ENCODE peak calls at places on chromosomes 11 and 22, in eight cellular contexts. T is Caki2; F is cardiac muscle cell; G is neural crest cell; Y is putamen; Z is lower lobe of right lung; Q is stimulated activated naive B cell treated with anti-CD40 and anti-IgM and Interleukin-4, amounts not matched to agents 10 μg/mL and 1 μg/mL and 100 μg/mL, for 72 hours; J is activated effector memory CD4-positive, alpha-beta T cell treated with anti-CD3 and anti-CD28 coated beads, Interleukin-2, amount 50 U/mL, for 16 hours. A is an unnamed sample.

GRCh38 chr11:72227316-72228228 is 3.0 kb downstream of the INPPL1 start:
- DNase-seq in J (peak; percentile 49), Z (no peak), Y (peak; percentile 38), G (no peak), F (no peak), Q (no peak), T (no peak), A (no peak)

GRCh38 chr22:47233316-47234243 is 471.1 kb downstream of the TBC1D22A start:
- DNase-seq in T (no peak), Y (no peak), Q (no peak), Z (no peak), J (no peak), G (no peak), F (no peak), A (no peak)

GRCh38 chr11:36743039-36743438 is 145.0 kb upstream of the RAG2 start:
- DNase-seq in J (no peak), F (no peak), Z (no peak), Y (no peak), T (no peak), G (no peak), Q (no peak), A (no peak)

GRCh38 chr11:121421149-121421906 is 30.8 kb upstream of the SORL1 start:
- DNase-seq in F (no peak), Y (no peak), Z (no peak), Q (no peak), G (no peak), J (no peak), T (peak; percentile 15), A (no peak)

GRCh38 chr11:67418476-67419281 is 3.2 kb downstream of the CARNS1 start:
- DNase-seq in J (peak; percentile 77), Q (no peak), F (no peak), G (no peak), T (no peak), Y (no peak), Z (no peak), A (no peak)

GRCh38 chr11:10351435-10351767 is 46.5 kb downstream of the ADM start:
- DNase-seq in J (no peak), Q (no peak), Y (no peak), T (no peak), Z (no peak), G (no peak), F (no peak), A (no peak)

GRCh38 chr22:44341431-44342346 is 28.9 kb upstream of the SHISAL1 start:
- DNase-seq in F (peak; percentile 77), J (no peak), Y (no peak), Q (no peak), Z (no peak), G (no peak), T (no peak), A (no peak)

GRCh38 chr11:62708423-62709261 is 1.2 kb downstream of the GNG3 start:
- DNase-seq in T (no peak), F (no peak), J (peak; percentile 80), Z (no peak), Y (peak; percentile 28), Q (peak; percentile 34), G (no peak), A (peak; percentile 29)

GRCh38 chr11:111185259-111185658 is 60.3 kb upstream of the POU2AF2 start:
- DNase-seq in Q (no peak), T (no peak), G (no peak), J (no peak), F (no peak), Y (no peak), Z (no peak), A (no peak)

GRCh38 chr11:4025957-4026324 is 68.7 kb upstream of the RRM1 start:
- DNase-seq in Q (no peak), F (peak; percentile 82), Z (no peak), J (no peak), Y (no peak), G (no peak), T (no peak), A (no peak)

GRCh38 chr11:12889243-12889642 is 119.9 kb upstream of the RASSF10 start:
- DNase-seq in Y (no peak), F (peak; percentile 88), Z (peak; percentile 55), T (no peak), Q (no peak), G (no peak), J (no peak), A (no peak)

GRCh38 chr11:84465040-84465439 is 1162.1 kb downstream of the DLG2 start:
- DNase-seq in J (no peak), G (no peak), F (no peak), Q (no peak), T (no peak), Y (no peak), Z (no peak), A (no peak)

GRCh38 chr11:96227244-96227643 is 115.8 kb downstream of the MAML2 start:
- DNase-seq in J (no peak), F (no peak), Q (no peak), G (no peak), Y (no peak), Z (no peak), T (no peak), A (no peak)

GRCh38 chr11:134566311-134566710 is 154.3 kb upstream of the B3GAT1 start:
- DNase-seq in Y (no peak), G (no peak), Q (no peak), T (no peak), F (no peak), Z (no peak), J (no peak), A (no peak)

GRCh38 chr22:49749227-49749626 is 78.4 kb downstream of the BRD1 start:
- DNase-seq in Z (no peak), J (peak; percentile 48), Y (no peak), F (no peak), G (no peak), T (no peak), Q (no peak), A (no peak)

GRCh38 chr11:20991471-20991870 is 322.1 kb downstream of the NELL1 start:
- DNase-seq in Z (no peak), Q (no peak), Y (no peak), J (no peak), G (no peak), T (no peak), F (no peak), A (no peak)

GRCh38 chr11:124219126-124219525 is 21.8 kb upstream of the OR8G1 start:
- DNase-seq in J (no peak), Y (no peak), G (no peak), T (no peak), Z (no peak), F (no peak), Q (no peak), A (no peak)

GRCh38 chr22:30755760-30756124 is 61.1 kb downstream of the OSBP2 start:
- DNase-seq in Y (no peak), Q (no peak), Z (no peak), T (no peak), F (no peak), G (no peak), J (no peak), A (no peak)

GRCh38 chr22:24310969-24311368 is 40.3 kb downstream of the SPECC1L start:
- DNase-seq in J (no peak), Z (no peak), T (no peak), F (no peak), G (no peak), Y (no peak), Q (no peak), A (no peak)

GRCh38 chr11:71474141-71474770 is 21.3 kb downstream of the NADSYN1 start:
- DNase-seq in Y (no peak), Q (no peak), J (no peak), F (no peak), G (no peak), T (no peak), Z (no peak), A (no peak)

GRCh38 chr22:27581688-27582087 is 219.9 kb downstream of the MN1 start:
- DNase-seq in J (no peak), F (peak; percentile 78), T (no peak), Z (peak; percentile 64), Q (no peak), G (no peak), Y (peak; percentile 57), A (no peak)

GRCh38 chr11:96228472-96228871 is 114.5 kb downstream of the MAML2 start:
- DNase-seq in J (no peak), T (peak; percentile 64), Q (no peak), F (peak; percentile 96), Y (no peak), G (no peak), Z (peak; percentile 49), A (no peak)

GRCh38 chr22:36746571-36746970 is 29.3 kb downstream of the IFT27 start:
- DNase-seq in Y (no peak), G (no peak), Q (no peak), J (no peak), T (no peak), Z (no peak), F (no peak), A (no peak)

GRCh38 chr11:120548682-120549209 is 37.2 kb downstream of the GRIK4 start:
- DNase-seq in Z (no peak), Y (no peak), Q (no peak), G (no peak), T (peak; percentile 8), J (no peak), F (no peak), A (peak; percentile 65)

GRCh38 chr22:37661160-37661924 is 2.8 kb downstream of the PDXP start:
- DNase-seq in G (no peak), J (no peak), Z (no peak), Q (no peak), F (peak; percentile 62), T (peak; percentile 71), Y (no peak), A (peak; percentile 72)

GRCh38 chr11:88489030-88489429 is 151.5 kb upstream of the CTSC start:
- DNase-seq in Z (no peak), Y (no peak), T (no peak), F (no peak), Q (no peak), G (no peak), J (no peak), A (no peak)

GRCh38 chr22:36204001-36204640 is 2.5 kb upstream of the APOL4 start:
- DNase-seq in F (no peak), J (no peak), Z (no peak), Q (no peak), T (no peak), G (no peak), Y (no peak), A (no peak)

GRCh38 chr22:22976033-22976922 is 88.7 kb downstream of the IGLL5 start:
- DNase-seq in Z (no peak), Y (no peak), Q (no peak), F (no peak), G (no peak), T (no peak), J (no peak), A (no peak)

GRCh38 chr22:47802446-47802845 is 1040.0 kb downstream of the TBC1D22A start:
- DNase-seq in T (no peak), Q (no peak), Z (no peak), G (no peak), Y (no peak), F (no peak), J (no peak), A (no peak)

GRCh38 chr11:9639099-9639498 is 24.8 kb upstream of the SWAP70 start:
- DNase-seq in T (no peak), Q (no peak), G (no peak), F (no peak), Y (no peak), Z (peak; percentile 53), J (no peak), A (no peak)

GRCh38 chr11:83008581-83008923 is 63.1 kb downstream of the RAB30 start:
- DNase-seq in G (no peak), F (no peak), Y (no peak), Z (no peak), T (no peak), J (no peak), Q (no peak), A (no peak)

GRCh38 chr22:19138217-19139000 is 6.0 kb downstream of the ESS2 start:
- DNase-seq in F (no peak), Y (no peak), J (no peak), Z (no peak), Q (no peak), T (no peak), G (no peak), A (no peak)

GRCh38 chr11:68960299-68961071 is 20.3 kb downstream of the MRGPRD start:
- DNase-seq in F (no peak), G (no peak), J (no peak), Q (no peak), T (no peak), Y (no peak), Z (peak; percentile 30), A (no peak)

GRCh38 chr22:29587938-29588699 is 7.2 kb upstream of the NIPSNAP1 start:
- DNase-seq in T (peak; percentile 42), Q (no peak), G (no peak), Z (no peak), J (no peak), F (peak; percentile 78), Y (no peak), A (no peak)

A was measured in glutamatergic neuron.